ENCODE peak calls at places on chromosomes 5 and 9, in seven cellular contexts. F is A549; U is CD8-positive, alpha-beta T cell; G is Peyer's patch; W is naive thymus-derived CD4-positive, alpha-beta T cell; K is fibroblast of lung; Q is suprapubic skin. N is an unnamed sample.

GRCh38 chr5:16903480-16904300 is 32.4 kb downstream of the MYO10 start:
- DNase-seq in F (no peak), U (no peak), G (no peak), W (no peak), K (no peak), Q (no peak), N (no peak)

GRCh38 chr9:97990259-97990658 is 7.1 kb downstream of the ANP32B start:
- DNase-seq in F (peak; percentile 63), U (no peak), G (no peak), W (no peak), K (peak; percentile 82), Q (no peak), N (peak; percentile 88)

GRCh38 chr9:134694714-134695113 is 53.1 kb downstream of the COL5A1 start:
- DNase-seq in F (no peak), U (no peak), G (peak; percentile 30), W (no peak), K (no peak), Q (no peak), N (peak; percentile 74)

GRCh38 chr9:33510264-33511183 is 13.5 kb upstream of the ANKRD18B start:
- DNase-seq in F (peak; percentile 51), U (peak; percentile 28), G (peak; percentile 64), W (peak; percentile 43), K (peak; percentile 67), Q (peak; percentile 67), N (peak; percentile 77)

GRCh38 chr5:126519637-126520592 is 75.1 kb downstream of the ALDH7A1 start:
- DNase-seq in F (no peak), U (no peak), G (no peak), W (no peak), K (no peak), Q (no peak), N (peak; percentile 36)

GRCh38 chr9:99436636-99437035 is 214.6 kb downstream of the SEC61B start:
- DNase-seq in F (no peak), U (no peak), G (no peak), W (no peak), K (no peak), Q (no peak), N (no peak)

GRCh38 chr9:135903358-135903656 is 4.0 kb downstream of the CAMSAP1 start:
- DNase-seq in F (no peak), U (no peak), G (no peak), W (no peak), K (no peak), Q (no peak), N (no peak)

GRCh38 chr5:3107118-3107517 is 355.6 kb upstream of the IRX2 start:
- DNase-seq in F (no peak), U (no peak), G (no peak), W (no peak), K (no peak), Q (no peak), N (no peak)

GRCh38 chr5:50595199-50595598 is 71.2 kb upstream of the PARP8 start:
- DNase-seq in F (no peak), U (no peak), G (no peak), W (no peak), K (peak; percentile 92), Q (no peak), N (peak; percentile 36)

GRCh38 chr5:74357827-74358226 is 282.7 kb downstream of the ENC1 start:
- DNase-seq in F (no peak), U (no peak), G (no peak), W (no peak), K (no peak), Q (no peak), N (no peak)

GRCh38 chr5:120644516-120644915 is 180.4 kb downstream of the PRR16 start:
- DNase-seq in F (no peak), U (no peak), G (no peak), W (no peak), K (peak; percentile 2), Q (no peak), N (no peak)

GRCh38 chr9:72952394-72952720 is 496 bp downstream of the ALDH1A1 start:
- DNase-seq in F (no peak), U (no peak), G (no peak), W (no peak), K (no peak), Q (no peak), N (no peak)

GRCh38 chr9:72949918-72950325 is 2.9 kb downstream of the ALDH1A1 start:
- DNase-seq in F (no peak), U (no peak), G (no peak), W (no peak), K (no peak), Q (no peak), N (no peak)

GRCh38 chr9:72952914-72953313 is at the start of gene ALDH1A1:
- DNase-seq in F (no peak), U (no peak), G (no peak), W (no peak), K (no peak), Q (no peak), N (no peak)

GRCh38 chr9:72951043-72951442 is 1.8 kb downstream of the ALDH1A1 start:
- DNase-seq in F (no peak), U (no peak), G (no peak), W (no peak), K (no peak), Q (no peak), N (no peak)

GRCh38 chr9:72951520-72952393 is 1.1 kb downstream of the ALDH1A1 start:
- DNase-seq in F (no peak), U (no peak), G (no peak), W (no peak), K (no peak), Q (no peak), N (no peak)
- H3K4me3 ChIP-seq in F (peak overlapping the region; percentile 67), U (no peak overlapping the region), G (peak overlapping the region; percentile 52), W (no peak overlapping the region), K (peak overlapping the region; percentile 12), Q (peak overlapping the region; percentile 40), N (no peak overlapping the region)

GRCh38 chr9:107710988-107711387 is 221.4 kb upstream of the KLF4 start:
- DNase-seq in F (no peak), U (no peak), G (no peak), W (no peak), K (no peak), Q (no peak), N (no peak)
- H3K27ac ChIP-seq in F (peak overlapping the region; percentile 47), U (no peak overlapping the region), G (no peak overlapping the region), W (no peak overlapping the region), K (peak overlapping the region; percentile 3), Q (no peak overlapping the region), N (no peak overlapping the region)

GRCh38 chr9:126548312-126548711 is 65.4 kb upstream of the LMX1B start:
- DNase-seq in F (no peak), U (no peak), G (peak; percentile 57), W (no peak), K (no peak), Q (no peak), N (no peak)
- H3K4me1 ChIP-seq in F (no peaks in the 10 kb centered on the region), U (no peaks in the 10 kb centered on the region), G (no peaks in the 10 kb centered on the region), W (no peaks in the 10 kb centered on the region), K (no peaks in the 10 kb centered on the region), Q (no peaks in the 10 kb centered on the region), N (no peaks in the 10 kb centered on the region)

GRCh38 chr5:15634771-15635347 is 134.9 kb downstream of the FBXL7 start:
- DNase-seq in F (no peak), U (no peak), G (no peak), W (no peak), K (peak; percentile 28), Q (no peak), N (peak; percentile 11)
- H3K4me3 ChIP-seq in F (no peak overlapping the region), U (no peak overlapping the region), G (no peak overlapping the region), W (no peak overlapping the region), K (no peak overlapping the region), Q (no peak overlapping the region), N (no peak overlapping the region)

DNA sequence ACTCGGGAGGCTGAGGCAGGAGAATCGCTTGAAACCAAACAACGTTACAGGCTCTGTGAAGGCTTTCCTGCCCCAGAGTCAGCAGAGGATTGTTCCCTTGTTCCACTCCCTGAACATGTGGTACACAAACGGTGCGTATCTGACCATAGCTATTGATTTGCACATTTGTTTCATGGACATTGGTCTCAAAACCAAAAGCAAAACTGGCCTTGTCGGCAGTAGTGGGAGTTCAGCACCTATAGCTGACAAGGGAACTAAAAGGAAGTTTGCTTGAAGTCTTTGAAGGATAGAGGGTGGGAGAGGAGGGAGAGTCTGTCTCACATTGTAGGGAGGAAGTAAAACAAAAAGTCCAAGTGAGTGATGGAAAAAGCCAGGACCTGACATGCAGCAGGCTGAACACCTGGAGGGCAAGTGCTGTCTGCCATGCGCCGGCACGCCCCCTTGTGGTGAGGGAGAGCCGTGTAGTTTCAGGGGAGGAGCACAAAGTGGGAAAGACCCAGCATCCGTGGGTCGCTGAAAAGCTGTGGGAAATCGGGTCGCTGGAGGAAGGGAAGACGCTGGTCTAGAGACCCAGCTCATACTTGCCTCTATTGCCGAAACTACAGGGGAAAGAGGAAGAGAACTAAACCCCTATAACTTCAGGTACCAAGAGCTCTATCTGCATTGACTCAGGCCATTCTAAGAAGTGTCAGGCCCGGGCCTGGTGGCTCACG is 58.0 kb downstream of the RAD23B start:
- DNase-seq in F (peak; percentile 74), U (peak; percentile 80), G (peak; percentile 91), W (peak; percentile 75), K (peak; percentile 36), Q (peak; percentile 89), N (peak; percentile 65)
- H3K27ac ChIP-seq in F (no peak overlapping the region), U (no peak overlapping the region), G (no peak overlapping the region), W (no peak overlapping the region), K (no peak overlapping the region), Q (peak overlapping the region; percentile 20), N (no peak overlapping the region)

GRCh38 chr5:127931396-127931795 is 152.2 kb upstream of the SLC12A2 start:
- DNase-seq in F (no peak), U (no peak), G (no peak), W (no peak), K (no peak), Q (no peak), N (no peak)

GRCh38 chr5:127934791-127935256 is 148.7 kb upstream of the SLC12A2 start:
- DNase-seq in F (peak; percentile 88), U (no peak), G (no peak), W (no peak), K (peak; percentile 86), Q (no peak), N (peak; percentile 38)

GRCh38 chr5:127930311-127930710 is 153.3 kb upstream of the SLC12A2 start:
- DNase-seq in F (peak; percentile 24), U (no peak), G (no peak), W (no peak), K (peak; percentile 82), Q (no peak), N (no peak)

GRCh38 chr5:127935398-127935797 is 148.2 kb upstream of the SLC12A2 start:
- DNase-seq in F (no peak), U (no peak), G (no peak), W (no peak), K (no peak), Q (no peak), N (no peak)

GRCh38 chr5:127933348-127933747 is 150.2 kb upstream of the SLC12A2 start:
- DNase-seq in F (no peak), U (no peak), G (no peak), W (no peak), K (no peak), Q (no peak), N (peak; percentile 65)
- H3K4me1 ChIP-seq in F (peaks cover 48% of the 10 kb centered on the region), U (no peaks in the 10 kb centered on the region), G (no peaks in the 10 kb centered on the region), W (no peaks in the 10 kb centered on the region), K (no peaks in the 10 kb centered on the region), Q (no peaks in the 10 kb centered on the region), N (peaks cover 16% of the 10 kb centered on the region)